ENCODE peak calls at places on chromosome 1, in ten cellular contexts. R, Q, M, P, B, C, H, E, N and D are unnamed samples.

GRCh38 chr1:179090522-179090921 is 8.7 kb downstream of the TOR3A start:
- DNase-seq in R (no peak), Q (no peak), M (no peak), P (no peak), B (no peak), C (no peak), H (no peak), E (no peak), N (no peak), D (no peak)

GRCh38 chr1:111733183-111733995 is 5.8 kb downstream of the INKA2 start:
- DNase-seq in R (no peak), Q (no peak), M (no peak), P (no peak), B (no peak), C (no peak), H (no peak), E (peak), N (peak), D (no peak)

GRCh38 chr1:75430526-75430925 is 180.4 kb downstream of the SLC44A5 start:
- DNase-seq in R (no peak), Q (no peak), M (no peak), P (no peak), B (no peak), C (no peak), H (no peak), E (no peak), N (no peak), D (no peak)

GRCh38 chr1:226778657-226779058 is 39.6 kb upstream of the ITPKB start:
- DNase-seq in R (no peak), Q (peak), M (no peak), P (peak), B (no peak), C (no peak), H (no peak), E (no peak), N (peak), D (no peak)

GRCh38 chr1:40257313-40257687 is 736 bp upstream of the ZMPSTE24 start:
- DNase-seq in R (no peak), Q (no peak), M (no peak), P (no peak), B (no peak), C (no peak), H (no peak), E (peak), N (no peak), D (no peak)

GRCh38 chr1:119956306-119956705 is 60.0 kb upstream of the ADAM30 start:
- DNase-seq in R (no peak), Q (no peak), M (no peak), P (no peak), B (no peak), C (no peak), H (no peak), E (no peak), N (no peak), D (no peak)

GRCh38 chr1:60245371-60245770 is 171.8 kb upstream of the C1orf87 start:
- DNase-seq in R (no peak), Q (no peak), M (no peak), P (no peak), B (no peak), C (no peak), H (no peak), E (no peak), N (no peak), D (no peak)

GRCh38 chr1:198904356-198904755 is 265.5 kb downstream of the PTPRC start:
- DNase-seq in R (no peak), Q (no peak), M (no peak), P (peak), B (no peak), C (no peak), H (no peak), E (no peak), N (peak), D (no peak)

GRCh38 chr1:154878371-154879355 is 8.6 kb upstream of the KCNN3 start:
- DNase-seq in R (peak), Q (no peak), M (peak), P (peak), B (peak), C (peak), H (peak), E (peak), N (peak), D (peak)

GRCh38 chr1:9110669-9111356 is 18.1 kb downstream of the GPR157 start:
- DNase-seq in R (peak), Q (peak), M (peak), P (peak), B (peak), C (peak), H (peak), E (peak), N (peak), D (peak)

GRCh38 chr1:118617916-118618315 is 370.2 kb downstream of the TBX15 start:
- DNase-seq in R (no peak), Q (no peak), M (no peak), P (no peak), B (no peak), C (no peak), H (no peak), E (no peak), N (no peak), D (no peak)

GRCh38 chr1:25484096-25484495 is 53.4 kb downstream of the MACO1 start:
- DNase-seq in R (no peak), Q (no peak), M (no peak), P (no peak), B (no peak), C (no peak), H (no peak), E (peak), N (no peak), D (no peak)

GRCh38 chr1:22712502-22713271 is 2.0 kb downstream of the EPHB2 start:
- DNase-seq in R (no peak), Q (no peak), M (no peak), P (peak), B (no peak), C (no peak), H (no peak), E (peak), N (peak), D (peak)